ENCODE peak calls at places on chromosomes 4 and X, in six cellular contexts. M is tibial artery, X is uterus, K is fibroblast of lung, I is HCT116, G is OCI-LY7. O is an unnamed sample.

GRCh38 chr4:60223098-60223497 is 977.0 kb upstream of the ADGRL3 start:
- DNase-seq in M (no peak), X (no peak), K (no peak), I (no peak), G (no peak), O (no peak)

GRCh38 chrX:331145-331771 is 12.7 kb upstream of the GTPBP6 start:
- DNase-seq in M (no peak), X (no peak), K (peak; percentile 33), I (no peak), G (no peak), O (no peak)

GRCh38 chr4:123856689-123857545 is 460.3 kb downstream of the SPRY1 start:
- DNase-seq in M (peak; percentile 27), X (no peak), K (peak; percentile 54), I (no peak), G (no peak), O (no peak)

GRCh38 chrX:11449613-11450012 is 156.4 kb downstream of the AMELX start:
- DNase-seq in M (no peak), X (no peak), K (no peak), I (no peak), G (no peak), O (peak; percentile 72)

GRCh38 chrX:31487946-31488345 is 416.1 kb upstream of the FTHL17 start:
- DNase-seq in M (no peak), X (no peak), K (no peak), I (no peak), G (no peak), O (no peak)

GRCh38 chr4:111066001-111066400 is 443.1 kb upstream of the PITX2 start:
- DNase-seq in M (no peak), X (no peak), K (peak; percentile 31), I (no peak), G (no peak), O (peak; percentile 66)

GRCh38 chr4:81454498-81454897 is 17.2 kb downstream of the RASGEF1B start:
- DNase-seq in M (no peak), X (no peak), K (peak; percentile 12), I (no peak), G (no peak), O (peak; percentile 81)

GRCh38 chrX:63514575-63514967 is 163.4 kb upstream of the SPIN4 start:
- DNase-seq in M (no peak), X (no peak), K (peak; percentile 40), I (no peak), G (no peak), O (no peak)

GRCh38 chr4:69735119-69735518 is 25.3 kb downstream of the SULT1B1 start:
- DNase-seq in M (no peak), X (no peak), K (no peak), I (no peak), G (no peak), O (no peak)

GRCh38 chr4:43716721-43717395 is 731.8 kb downstream of the KCTD8 start:
- DNase-seq in M (no peak), X (no peak), K (no peak), I (no peak), G (no peak), O (no peak)

GRCh38 chrX:119488749-119489148 is 20.5 kb downstream of the SLC25A5 start:
- DNase-seq in M (peak; percentile 38), X (peak; percentile 28), K (peak; percentile 27), I (no peak), G (peak; percentile 45), O (no peak)

GRCh38 chr4:73729534-73730165 is 10.7 kb upstream of the CXCL8 start:
- DNase-seq in M (peak; percentile 84), X (peak; percentile 48), K (peak; percentile 69), I (peak; percentile 54), G (peak; percentile 42), O (no peak)

GRCh38 chrX:41409006-41409405 is 38.1 kb upstream of the NYX start:
- DNase-seq in M (no peak), X (no peak), K (peak; percentile 64), I (no peak), G (no peak), O (no peak)

GRCh38 chr4:16818005-16818404 is 80.4 kb downstream of the LDB2 start:
- DNase-seq in M (no peak), X (no peak), K (no peak), I (no peak), G (no peak), O (no peak)

GRCh38 chrX:32480019-32480418 is 731.3 kb downstream of the DMD start:
- DNase-seq in M (no peak), X (no peak), K (no peak), I (no peak), G (no peak), O (no peak)

GRCh38 chrX:17403231-17403691 is 28.3 kb downstream of the NHS start:
- DNase-seq in M (no peak), X (no peak), K (peak; percentile 35), I (no peak), G (no peak), O (peak; percentile 9)

GRCh38 chr4:72631296-72631695 is 62.3 kb upstream of the ADAMTS3 start:
- DNase-seq in M (peak; percentile 34), X (peak; percentile 72), K (peak; percentile 96), I (no peak), G (no peak), O (peak; percentile 98)

GRCh38 chr4:91734682-91735081 is 569.1 kb upstream of the GRID2 start:
- DNase-seq in M (no peak), X (no peak), K (no peak), I (no peak), G (no peak), O (no peak)
- TF ChIP-seq CTCF in M (no peak), X (no peak), K (no peak), I (peak; percentile 31), G (no peak), O (peak; percentile 60)

DNA sequence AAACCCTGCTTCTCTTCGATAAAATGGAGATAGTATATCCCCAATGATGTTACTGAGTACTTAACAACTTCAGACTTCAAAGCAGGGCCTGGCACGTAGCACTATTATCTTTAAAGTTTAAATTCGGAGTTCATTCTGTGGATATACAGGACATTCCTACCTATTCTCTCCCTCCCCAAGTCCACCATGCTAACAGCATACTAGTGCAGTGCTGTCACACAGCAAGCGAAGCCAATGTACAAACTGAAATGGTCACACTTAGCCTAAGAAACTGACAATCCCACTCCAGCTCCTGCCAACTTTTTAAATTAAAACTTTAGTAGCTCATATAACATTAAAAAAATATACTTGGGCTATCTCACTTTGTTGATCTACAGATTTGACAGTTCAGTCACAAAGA is 1.2 kb upstream of the DNAJB14 start:
- DNase-seq in M (no peak), X (no peak), K (no peak), I (no peak), G (no peak), O (no peak)
- H3K4me1 ChIP-seq in M (peaks cover 49% of the 10 kb centered on the region), X (no peaks in the 10 kb centered on the region), K (peaks cover 6% of the 10 kb centered on the region), I (peaks cover 16% of the 10 kb centered on the region), G (peaks cover 41% of the 10 kb centered on the region), O (peaks cover 16% of the 10 kb centered on the region)

GRCh38 chr4:113921089-113921842 is 58.2 kb downstream of the ARSJ start:
- DNase-seq in M (no peak), X (no peak), K (peak; percentile 62), I (no peak), G (no peak), O (peak; percentile 11)

GRCh38 chr4:113919611-113920010 is 59.8 kb downstream of the ARSJ start:
- DNase-seq in M (no peak), X (no peak), K (peak; percentile 74), I (no peak), G (no peak), O (peak; percentile 16)

DNA sequence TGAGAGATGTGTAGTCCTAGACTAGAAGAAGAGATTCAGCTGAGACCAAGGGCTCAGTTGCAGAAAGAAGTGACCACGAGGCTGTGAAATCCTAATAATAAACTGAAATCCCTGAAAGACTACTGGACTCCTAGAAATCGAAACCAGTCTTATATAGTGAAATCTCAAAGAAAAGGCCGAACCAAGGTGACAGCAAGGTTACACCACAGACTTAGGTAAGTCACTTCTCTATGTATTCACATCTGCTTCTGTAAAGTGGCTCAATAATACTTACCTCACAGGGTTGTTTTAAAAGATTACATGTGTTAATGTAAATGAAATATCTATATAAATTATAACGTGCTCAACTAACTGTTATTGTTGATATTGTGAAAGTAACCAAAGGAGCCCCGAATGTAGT is 60.3 kb downstream of the ARSJ start:
- DNase-seq in M (no peak), X (no peak), K (no peak), I (no peak), G (no peak), O (no peak)
- H3K27ac ChIP-seq in M (no peak overlapping the region), X (no peak overlapping the region), K (no peak overlapping the region), I (no peak overlapping the region), G (no peak overlapping the region), O (no peak overlapping the region)

GRCh38 chrX:68084765-68085164 is 348.5 kb downstream of the OPHN1 start:
- DNase-seq in M (peak; percentile 48), X (peak; percentile 30), K (peak; percentile 43), I (no peak), G (no peak), O (peak; percentile 4)

GRCh38 chrX:68090266-68090665 is 343.0 kb downstream of the OPHN1 start:
- DNase-seq in M (no peak), X (no peak), K (no peak), I (no peak), G (no peak), O (no peak)
- TF ChIP-seq CTCF in M (no peak), X (no peak), K (no peak), I (no peak), G (no peak), O (peak; percentile 20)

DNA sequence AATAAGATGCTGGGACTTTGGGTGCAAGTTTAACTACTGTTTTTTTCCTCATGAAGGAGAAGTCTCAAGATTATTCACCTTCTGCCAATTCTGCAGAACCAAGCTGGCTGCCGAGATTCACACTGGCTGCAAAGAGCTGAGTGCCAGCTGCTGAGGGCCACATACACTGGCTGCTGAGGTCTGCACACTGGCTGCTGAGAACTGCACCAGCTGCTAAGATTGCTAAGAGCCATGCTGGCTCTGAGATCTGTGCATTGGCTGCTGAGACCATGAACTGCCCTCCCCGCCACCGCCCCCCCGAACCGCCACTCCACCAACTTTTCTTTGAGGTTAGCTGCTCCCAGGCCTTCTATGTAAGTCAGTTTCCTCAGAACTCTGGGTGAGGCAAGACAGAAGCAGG is 330.3 kb downstream of the CBLL2 start:
- DNase-seq in M (no peak), X (no peak), K (no peak), I (no peak), G (no peak), O (no peak)
- H3K4me1 ChIP-seq in M (no peaks in the 10 kb centered on the region), X (no peaks in the 10 kb centered on the region), K (no peaks in the 10 kb centered on the region), I (no peaks in the 10 kb centered on the region), G (no peaks in the 10 kb centered on the region), O (no peaks in the 10 kb centered on the region)